ENCODE peak calls at places on chromosomes 16 and 17, in five cellular contexts. S is CD8-positive, alpha-beta T cell; F is heart right ventricle; J is uterus; C is left lung. L is an unnamed sample.
A peak's percentile ranks its signal among the peaks of the same experiment; 100 is the strongest.

GRCh38 chr17:77287432-77288068 is 146.8 kb downstream of the SEC14L1 start:
- DNase-seq in S (no peak), F (peak; percentile 64), J (no peak), C (no peak), L (no peak)

GRCh38 chr17:76104140-76104895 is 731 bp upstream of the EXOC7 start:
- DNase-seq in S (no peak), F (no peak), J (no peak), C (no peak), L (no peak)

GRCh38 chr16:14529010-14529669 is 100.9 kb downstream of the PARN start:
- DNase-seq in S (peak; percentile 48), F (peak; percentile 81), J (peak; percentile 84), C (peak; percentile 58), L (peak; percentile 85)

GRCh38 chr16:66717112-66717675 is 20.7 kb upstream of the CMTM4 start:
- DNase-seq in S (no peak), F (peak; percentile 14), J (no peak), C (no peak), L (no peak)

GRCh38 chr16:53787423-53787822 is 83.5 kb downstream of the FTO start:
- DNase-seq in S (no peak), F (no peak), J (no peak), C (no peak), L (no peak)

GRCh38 chr16:50593410-50594139 is 45.4 kb downstream of the NKD1 start:
- DNase-seq in S (no peak), F (no peak), J (no peak), C (no peak), L (no peak)

GRCh38 chr17:38552343-38552742 is 53.4 kb downstream of the SRCIN1 start:
- DNase-seq in S (no peak), F (no peak), J (no peak), C (no peak), L (no peak)

GRCh38 chr16:79365687-79366086 is 234.8 kb downstream of the MAF start:
- DNase-seq in S (no peak), F (no peak), J (no peak), C (no peak), L (no peak)

GRCh38 chr17:3575506-3575905 is 17.9 kb upstream of the TRPV3 start:
- DNase-seq in S (no peak), F (no peak), J (no peak), C (no peak), L (no peak)

GRCh38 chr17:80645706-80646325 is 101.2 kb downstream of the RPTOR start:
- DNase-seq in S (no peak), F (no peak), J (no peak), C (no peak), L (no peak)

GRCh38 chr16:12358898-12359297 is 382.4 kb downstream of the SNX29 start:
- DNase-seq in S (no peak), F (no peak), J (no peak), C (no peak), L (no peak)

GRCh38 chr16:4244254-4244812 is 2.5 kb upstream of the SRL start:
- DNase-seq in S (no peak), F (no peak), J (no peak), C (no peak), L (no peak)

GRCh38 chr16:78738557-78738956 is 639.1 kb downstream of the WWOX start:
- DNase-seq in S (no peak), F (no peak), J (no peak), C (no peak), L (no peak)

DNA sequence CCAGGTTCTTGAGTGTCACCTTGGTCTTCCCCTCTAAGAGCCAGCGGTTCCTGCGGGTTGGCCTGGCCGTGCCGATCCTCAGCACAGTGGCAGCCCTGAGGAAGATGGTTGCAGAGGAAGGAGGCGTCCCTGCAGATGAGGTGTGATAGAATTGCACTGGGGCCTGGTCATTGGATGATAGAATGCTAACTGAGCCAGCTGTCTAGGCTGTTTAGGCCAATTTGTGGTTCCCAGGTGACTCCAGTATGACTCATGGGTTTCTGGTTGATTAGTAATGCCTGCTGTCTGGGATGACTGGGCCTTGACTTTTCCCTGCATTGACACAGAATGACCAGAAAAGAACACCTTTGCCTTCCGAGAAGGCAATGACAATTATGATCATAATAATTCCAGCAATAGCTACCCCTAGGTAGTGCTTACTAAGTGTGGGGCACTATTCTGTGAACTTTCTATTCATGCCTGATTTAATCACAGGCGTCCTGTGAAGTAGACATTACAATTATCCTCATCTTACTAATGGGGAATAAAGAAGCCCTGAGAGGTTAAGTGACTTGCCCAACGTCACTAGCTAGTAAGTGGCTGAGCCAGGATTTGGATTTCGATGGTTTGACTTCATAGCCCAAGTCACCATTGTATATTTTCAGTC is 31.5 kb downstream of the USP43 start:
- DNase-seq in S (no peak), F (no peak), J (no peak), C (no peak), L (no peak)
- H3K27ac ChIP-seq in S (no peak overlapping the region), F (no peak overlapping the region), J (no peak overlapping the region), C (no peak overlapping the region), L (no peak overlapping the region)

GRCh38 chr17:17886253-17886652 is 49.5 kb upstream of the SREBF1 start:
- DNase-seq in S (no peak), F (peak; percentile 37), J (no peak), C (no peak), L (no peak)
- H3K4me1 ChIP-seq in S (no peaks in the 10 kb centered on the region), F (peaks cover 16% of the 10 kb centered on the region), J (no peaks in the 10 kb centered on the region), C (peaks cover 10% of the 10 kb centered on the region), L (no peaks in the 10 kb centered on the region)

GRCh38 chr17:19398301-19399181 is 11.6 kb upstream of the MFAP4 start:
- DNase-seq in S (no peak), F (peak; percentile 46), J (peak; percentile 74), C (peak; percentile 63), L (no peak)

GRCh38 chr17:19397556-19398041 is 10.6 kb upstream of the MFAP4 start:
- DNase-seq in S (no peak), F (no peak), J (no peak), C (peak; percentile 18), L (no peak)

GRCh38 chr17:19401321-19402010 is 9.6 kb upstream of the RNF112 start:
- DNase-seq in S (no peak), F (no peak), J (peak; percentile 12), C (peak; percentile 20), L (no peak)

GRCh38 chr17:19403021-19403420 is 8.0 kb upstream of the RNF112 start:
- DNase-seq in S (no peak), F (no peak), J (peak; percentile 13), C (no peak), L (no peak)

DNA sequence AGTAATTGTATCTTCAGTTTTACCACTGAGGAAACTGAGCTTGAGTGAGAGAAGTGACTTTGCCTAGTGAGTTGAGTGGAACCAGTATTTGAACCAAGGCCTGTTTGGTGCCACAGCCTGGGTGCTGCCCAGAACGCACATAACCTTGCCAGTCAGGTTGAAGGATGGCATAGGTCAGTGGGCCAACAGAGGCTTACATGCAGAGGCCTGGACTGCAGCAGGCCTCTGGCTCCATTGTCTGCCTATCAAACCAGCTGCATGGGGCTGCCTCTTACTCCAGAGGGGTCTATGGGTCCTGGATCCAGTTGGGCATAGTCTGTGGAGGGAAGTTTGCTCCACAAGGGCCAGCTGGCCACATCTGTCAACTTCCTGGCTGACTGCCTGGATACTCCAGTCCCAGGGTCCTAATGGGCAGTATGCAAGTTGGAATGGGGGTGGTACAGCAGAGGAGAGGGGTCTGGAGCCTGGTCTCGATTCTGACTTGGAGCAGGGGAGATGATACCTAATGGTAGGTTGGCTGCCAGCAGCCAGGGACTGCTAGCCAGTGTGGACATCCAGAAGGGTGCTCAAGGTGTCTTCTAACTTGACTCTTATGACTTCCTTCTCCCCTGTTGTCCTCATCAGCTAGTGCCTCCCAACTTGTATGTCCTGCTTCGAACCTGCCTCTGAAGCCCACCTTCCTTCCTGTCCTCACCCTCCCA is 11.1 kb upstream of the RNF112 start:
- DNase-seq in S (no peak), F (no peak), J (no peak), C (no peak), L (no peak)
- H3K27ac ChIP-seq in S (no peak overlapping the region), F (no peak overlapping the region), J (no peak overlapping the region), C (no peak overlapping the region), L (no peak overlapping the region)

GRCh38 chr17:73612074-73612473 is 32.2 kb downstream of the SDK2 start:
- DNase-seq in S (no peak), F (no peak), J (no peak), C (no peak), L (no peak)

GRCh38 chr17:73616120-73616872 is 27.9 kb downstream of the SDK2 start:
- DNase-seq in S (no peak), F (no peak), J (no peak), C (no peak), L (no peak)

GRCh38 chr17:73611630-73612029 is 32.6 kb downstream of the SDK2 start:
- DNase-seq in S (no peak), F (no peak), J (no peak), C (no peak), L (no peak)

GRCh38 chr17:73613947-73614655 is 30.1 kb downstream of the SDK2 start:
- DNase-seq in S (no peak), F (no peak), J (no peak), C (no peak), L (no peak)

GRCh38 chr17:73613271-73613941 is 30.8 kb downstream of the SDK2 start:
- DNase-seq in S (no peak), F (no peak), J (no peak), C (no peak), L (no peak)
- H3K4me1 ChIP-seq in S (no peaks in the 10 kb centered on the region), F (no peaks in the 10 kb centered on the region), J (no peaks in the 10 kb centered on the region), C (no peaks in the 10 kb centered on the region), L (no peaks in the 10 kb centered on the region)

GRCh38 chr16:73053038-73053378 is 5.1 kb upstream of the ZFHX3 start:
- DNase-seq in S (no peak), F (no peak), J (no peak), C (no peak), L (no peak)

GRCh38 chr16:73051903-73052302 is 4.0 kb upstream of the ZFHX3 start:
- DNase-seq in S (no peak), F (no peak), J (no peak), C (no peak), L (no peak)

GRCh38 chr16:73053379-73054130 is 5.6 kb upstream of the ZFHX3 start:
- DNase-seq in S (no peak), F (no peak), J (no peak), C (no peak), L (no peak)

GRCh38 chr16:73051216-73051615 is 3.3 kb upstream of the ZFHX3 start:
- DNase-seq in S (no peak), F (no peak), J (no peak), C (no peak), L (no peak)

GRCh38 chr16:73052441-73053030 is 4.6 kb upstream of the ZFHX3 start:
- DNase-seq in S (no peak), F (no peak), J (no peak), C (no peak), L (no peak)
- H3K27ac ChIP-seq in S (no peak overlapping the region), F (peak overlapping the region; percentile 95), J (peak overlapping the region; percentile 99), C (peak overlapping the region; percentile 37), L (peak overlapping the region; percentile 99)

DNA sequence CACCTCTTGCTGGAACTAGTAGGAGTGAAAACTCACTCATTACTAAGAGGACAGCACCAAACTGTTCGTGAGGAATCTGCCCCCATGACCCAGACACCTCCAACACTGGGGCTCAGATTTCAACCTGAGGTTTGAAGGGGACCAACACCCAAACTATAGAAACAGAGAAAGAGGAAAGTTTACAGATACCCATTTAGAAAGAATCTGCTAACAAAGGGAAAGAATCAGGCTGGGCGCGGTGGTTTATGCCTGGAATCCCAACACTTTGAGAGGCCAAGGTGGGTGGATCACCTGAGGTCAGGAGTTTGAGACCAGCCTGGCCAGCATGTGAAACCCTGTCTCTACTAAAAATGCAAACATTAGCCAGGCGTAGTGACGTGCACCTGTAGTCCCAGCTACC is 3.5 kb upstream of the CSNK1D start:
- DNase-seq in S (no peak), F (no peak), J (no peak), C (no peak), L (no peak)
- H3K4me1 ChIP-seq in S (peaks cover 21% of the 10 kb centered on the region), F (peaks cover 15% of the 10 kb centered on the region), J (no peaks in the 10 kb centered on the region), C (peaks cover 41% of the 10 kb centered on the region), L (peaks cover 10% of the 10 kb centered on the region)

GRCh38 chr17:70108166-70108565 is 33.1 kb downstream of the KCNJ16 start:
- DNase-seq in S (no peak), F (no peak), J (no peak), C (no peak), L (no peak)
- H3K27ac ChIP-seq in S (no peak overlapping the region), F (no peak overlapping the region), J (no peak overlapping the region), C (no peak overlapping the region), L (no peak overlapping the region)